ENCODE peak calls at places on chromosomes 2 and 18, in eight cellular contexts. One of them, this sample, is unnamed.

GRCh38 chr2:238925816-238926215 is 77.9 kb downstream of the TWIST2 start:
- DNase-seq in T-helper 2 cell: no peak
- DNase-seq in posterior vena cava: peak
- DNase-seq in occipital lobe: no peak
- DNase-seq in GM19239: no peak
- DNase-seq in epithelial cell of esophagus: no peak
- DNase-seq in H4: no peak
- DNase-seq in Panc1: no peak
- DNase-seq in this sample: no peak

GRCh38 chr2:9832586-9832985 is 10.7 kb upstream of the TAF1B start:
- DNase-seq in T-helper 2 cell: no peak
- DNase-seq in posterior vena cava: no peak
- DNase-seq in occipital lobe: no peak
- DNase-seq in GM19239: no peak
- DNase-seq in epithelial cell of esophagus: peak
- DNase-seq in H4: no peak
- DNase-seq in Panc1: no peak
- DNase-seq in this sample: no peak

GRCh38 chr2:166516712-166517303 is 22.8 kb upstream of the SCN7A start:
- DNase-seq in T-helper 2 cell: no peak
- DNase-seq in posterior vena cava: no peak
- DNase-seq in occipital lobe: no peak
- DNase-seq in GM19239: no peak
- DNase-seq in epithelial cell of esophagus: peak
- DNase-seq in H4: peak
- DNase-seq in Panc1: no peak
- DNase-seq in this sample: peak

GRCh38 chr18:79687806-79688205 is 8.2 kb downstream of the CTDP1 start:
- DNase-seq in T-helper 2 cell: no peak
- DNase-seq in posterior vena cava: no peak
- DNase-seq in occipital lobe: no peak
- DNase-seq in GM19239: no peak
- DNase-seq in epithelial cell of esophagus: peak
- DNase-seq in H4: peak
- DNase-seq in Panc1: no peak
- DNase-seq in this sample: peak

GRCh38 chr2:95351080-95351915 is 51.2 kb upstream of the FAHD2A start:
- DNase-seq in T-helper 2 cell: no peak
- DNase-seq in posterior vena cava: peak
- DNase-seq in occipital lobe: no peak
- DNase-seq in GM19239: no peak
- DNase-seq in epithelial cell of esophagus: no peak
- DNase-seq in H4: no peak
- DNase-seq in Panc1: no peak
- DNase-seq in this sample: no peak

GRCh38 chr2:128058114-128058513 is 30.3 kb upstream of the SAP130 start:
- DNase-seq in T-helper 2 cell: no peak
- DNase-seq in posterior vena cava: no peak
- DNase-seq in occipital lobe: no peak
- DNase-seq in GM19239: no peak
- DNase-seq in epithelial cell of esophagus: no peak
- DNase-seq in H4: no peak
- DNase-seq in Panc1: no peak
- DNase-seq in this sample: no peak

GRCh38 chr2:230627806-230628724 is 84.6 kb upstream of the CAB39 start:
- DNase-seq in T-helper 2 cell: no peak
- DNase-seq in posterior vena cava: no peak
- DNase-seq in occipital lobe: no peak
- DNase-seq in GM19239: no peak
- DNase-seq in epithelial cell of esophagus: peak
- DNase-seq in H4: peak
- DNase-seq in Panc1: no peak
- DNase-seq in this sample: no peak

GRCh38 chr2:120942658-120943057 is 207.0 kb downstream of the GLI2 start:
- DNase-seq in T-helper 2 cell: no peak
- DNase-seq in posterior vena cava: no peak
- DNase-seq in occipital lobe: no peak
- DNase-seq in GM19239: no peak
- DNase-seq in epithelial cell of esophagus: no peak
- DNase-seq in H4: no peak
- DNase-seq in Panc1: no peak
- DNase-seq in this sample: no peak

GRCh38 chr2:146874260-146874658 is 970.6 kb upstream of the ACVR2A start:
- DNase-seq in T-helper 2 cell: no peak
- DNase-seq in posterior vena cava: no peak
- DNase-seq in occipital lobe: no peak
- DNase-seq in GM19239: no peak
- DNase-seq in epithelial cell of esophagus: peak
- DNase-seq in H4: peak
- DNase-seq in Panc1: no peak
- DNase-seq in this sample: peak

GRCh38 chr2:95029898-95030341 is 4.4 kb downstream of the MAL start:
- DNase-seq in T-helper 2 cell: no peak
- DNase-seq in posterior vena cava: no peak
- DNase-seq in occipital lobe: no peak
- DNase-seq in GM19239: no peak
- DNase-seq in epithelial cell of esophagus: no peak
- DNase-seq in H4: no peak
- DNase-seq in Panc1: no peak
- DNase-seq in this sample: peak

GRCh38 chr2:88329815-88330603 is 122.5 kb downstream of the FOXI3 start:
- DNase-seq in T-helper 2 cell: no peak
- DNase-seq in posterior vena cava: no peak
- DNase-seq in occipital lobe: no peak
- DNase-seq in GM19239: no peak
- DNase-seq in epithelial cell of esophagus: peak
- DNase-seq in H4: peak
- DNase-seq in Panc1: no peak
- DNase-seq in this sample: peak

GRCh38 chr2:204339212-204339715 is 206.0 kb upstream of the PARD3B start:
- DNase-seq in T-helper 2 cell: no peak
- DNase-seq in posterior vena cava: no peak
- DNase-seq in occipital lobe: no peak
- DNase-seq in GM19239: no peak
- DNase-seq in epithelial cell of esophagus: no peak
- DNase-seq in H4: no peak
- DNase-seq in Panc1: no peak
- DNase-seq in this sample: no peak

GRCh38 chr2:207983654-207984053 is 41.7 kb downstream of the PLEKHM3 start:
- DNase-seq in T-helper 2 cell: no peak
- DNase-seq in posterior vena cava: no peak
- DNase-seq in occipital lobe: no peak
- DNase-seq in GM19239: no peak
- DNase-seq in epithelial cell of esophagus: no peak
- DNase-seq in H4: no peak
- DNase-seq in Panc1: no peak
- DNase-seq in this sample: no peak

GRCh38 chr2:41937921-41938708 is 109.7 kb upstream of the PKDCC start:
- DNase-seq in T-helper 2 cell: no peak
- DNase-seq in posterior vena cava: no peak
- DNase-seq in occipital lobe: no peak
- DNase-seq in GM19239: no peak
- DNase-seq in epithelial cell of esophagus: no peak
- DNase-seq in H4: no peak
- DNase-seq in Panc1: no peak
- DNase-seq in this sample: no peak

GRCh38 chr2:200483729-200484198 is 26.1 kb downstream of the KCTD18 start:
- DNase-seq in T-helper 2 cell: no peak
- DNase-seq in posterior vena cava: no peak
- DNase-seq in occipital lobe: no peak
- DNase-seq in GM19239: no peak
- DNase-seq in epithelial cell of esophagus: peak
- DNase-seq in H4: peak
- DNase-seq in Panc1: peak
- DNase-seq in this sample: peak

GRCh38 chr2:222690564-222691200 is 19.2 kb downstream of the MOGAT1 start:
- DNase-seq in T-helper 2 cell: peak
- DNase-seq in posterior vena cava: peak
- DNase-seq in occipital lobe: peak
- DNase-seq in GM19239: peak
- DNase-seq in epithelial cell of esophagus: peak
- DNase-seq in H4: peak
- DNase-seq in Panc1: peak
- DNase-seq in this sample: peak

GRCh38 chr2:17124575-17125318 is 393.5 kb downstream of the RAD51AP2 start:
- DNase-seq in T-helper 2 cell: no peak
- DNase-seq in posterior vena cava: no peak
- DNase-seq in occipital lobe: no peak
- DNase-seq in GM19239: no peak
- DNase-seq in epithelial cell of esophagus: no peak
- DNase-seq in H4: no peak
- DNase-seq in Panc1: no peak
- DNase-seq in this sample: no peak

GRCh38 chr18:62790836-62791772 is 75.8 kb downstream of the PHLPP1 start:
- DNase-seq in T-helper 2 cell: no peak
- DNase-seq in posterior vena cava: no peak
- DNase-seq in occipital lobe: no peak
- DNase-seq in GM19239: no peak
- DNase-seq in epithelial cell of esophagus: no peak
- DNase-seq in H4: no peak
- DNase-seq in Panc1: no peak
- DNase-seq in this sample: no peak

GRCh38 chr2:96157649-96158553 is 12.7 kb upstream of the DUSP2 start:
- DNase-seq in T-helper 2 cell: peak
- DNase-seq in posterior vena cava: peak
- DNase-seq in occipital lobe: no peak
- DNase-seq in GM19239: peak
- DNase-seq in epithelial cell of esophagus: no peak
- DNase-seq in H4: no peak
- DNase-seq in Panc1: no peak
- DNase-seq in this sample: no peak

GRCh38 chr18:13427354-13427753 is 208.8 kb downstream of the LDLRAD4 start:
- DNase-seq in T-helper 2 cell: no peak
- DNase-seq in posterior vena cava: no peak
- DNase-seq in occipital lobe: no peak
- DNase-seq in GM19239: no peak
- DNase-seq in epithelial cell of esophagus: no peak
- DNase-seq in H4: no peak
- DNase-seq in Panc1: no peak
- DNase-seq in this sample: no peak

GRCh38 chr2:106561356-106561755 is 74.2 kb downstream of the CD8B2 start:
- DNase-seq in T-helper 2 cell: no peak
- DNase-seq in posterior vena cava: no peak
- DNase-seq in occipital lobe: no peak
- DNase-seq in GM19239: no peak
- DNase-seq in epithelial cell of esophagus: no peak
- DNase-seq in H4: no peak
- DNase-seq in Panc1: no peak
- DNase-seq in this sample: no peak

GRCh38 chr2:155714983-155715382 is 617.5 kb downstream of the NR4A2 start:
- DNase-seq in T-helper 2 cell: no peak
- DNase-seq in posterior vena cava: no peak
- DNase-seq in occipital lobe: no peak
- DNase-seq in GM19239: no peak
- DNase-seq in epithelial cell of esophagus: no peak
- DNase-seq in H4: no peak
- DNase-seq in Panc1: no peak
- DNase-seq in this sample: no peak

GRCh38 chr2:157150747-157151146 is 106.8 kb upstream of the GALNT5 start:
- DNase-seq in T-helper 2 cell: no peak
- DNase-seq in posterior vena cava: no peak
- DNase-seq in occipital lobe: no peak
- DNase-seq in GM19239: peak
- DNase-seq in epithelial cell of esophagus: no peak
- DNase-seq in H4: no peak
- DNase-seq in Panc1: no peak
- DNase-seq in this sample: peak

GRCh38 chr2:37585295-37585908 is 86.0 kb downstream of the CDC42EP3 start:
- DNase-seq in T-helper 2 cell: no peak
- DNase-seq in posterior vena cava: no peak
- DNase-seq in occipital lobe: no peak
- DNase-seq in GM19239: no peak
- DNase-seq in epithelial cell of esophagus: peak
- DNase-seq in H4: peak
- DNase-seq in Panc1: no peak
- DNase-seq in this sample: peak

GRCh38 chr2:95309599-95309998 is 12.5 kb downstream of the KCNIP3 start:
- DNase-seq in T-helper 2 cell: no peak
- DNase-seq in posterior vena cava: no peak
- DNase-seq in occipital lobe: no peak
- DNase-seq in GM19239: no peak
- DNase-seq in epithelial cell of esophagus: no peak
- DNase-seq in H4: no peak
- DNase-seq in Panc1: no peak
- DNase-seq in this sample: peak

GRCh38 chr18:39318462-39318861 is 1752.9 kb upstream of the CELF4 start:
- DNase-seq in T-helper 2 cell: no peak
- DNase-seq in posterior vena cava: no peak
- DNase-seq in occipital lobe: no peak
- DNase-seq in GM19239: no peak
- DNase-seq in epithelial cell of esophagus: peak
- DNase-seq in H4: no peak
- DNase-seq in Panc1: no peak
- DNase-seq in this sample: no peak

GRCh38 chr2:63591566-63592175 is 2.9 kb downstream of the MDH1 start:
- DNase-seq in T-helper 2 cell: no peak
- DNase-seq in posterior vena cava: no peak
- DNase-seq in occipital lobe: no peak
- DNase-seq in GM19239: no peak
- DNase-seq in epithelial cell of esophagus: no peak
- DNase-seq in H4: no peak
- DNase-seq in Panc1: no peak
- DNase-seq in this sample: no peak

GRCh38 chr2:44342854-44343253 is 18.4 kb downstream of the PREPL start:
- DNase-seq in T-helper 2 cell: no peak
- DNase-seq in posterior vena cava: no peak
- DNase-seq in occipital lobe: no peak
- DNase-seq in GM19239: no peak
- DNase-seq in epithelial cell of esophagus: peak
- DNase-seq in H4: peak
- DNase-seq in Panc1: no peak
- DNase-seq in this sample: peak

GRCh38 chr2:74383254-74383653 is 3.1 kb upstream of the DCTN1 start:
- DNase-seq in T-helper 2 cell: no peak
- DNase-seq in posterior vena cava: no peak
- DNase-seq in occipital lobe: no peak
- DNase-seq in GM19239: no peak
- DNase-seq in epithelial cell of esophagus: no peak
- DNase-seq in H4: no peak
- DNase-seq in Panc1: no peak
- DNase-seq in this sample: peak

GRCh38 chr2:240920783-240921231 is 14.7 kb downstream of the CROCC2 start:
- DNase-seq in T-helper 2 cell: no peak
- DNase-seq in posterior vena cava: peak
- DNase-seq in occipital lobe: no peak
- DNase-seq in GM19239: no peak
- DNase-seq in epithelial cell of esophagus: no peak
- DNase-seq in H4: no peak
- DNase-seq in Panc1: no peak
- DNase-seq in this sample: no peak

GRCh38 chr18:61817086-61817485 is 75.7 kb downstream of the RNF152 start:
- DNase-seq in T-helper 2 cell: no peak
- DNase-seq in posterior vena cava: no peak
- DNase-seq in occipital lobe: no peak
- DNase-seq in GM19239: no peak
- DNase-seq in epithelial cell of esophagus: no peak
- DNase-seq in H4: no peak
- DNase-seq in Panc1: no peak
- DNase-seq in this sample: no peak

GRCh38 chr2:233184669-233185068 is 66.8 kb upstream of the ATG16L1 start:
- DNase-seq in T-helper 2 cell: no peak
- DNase-seq in posterior vena cava: peak
- DNase-seq in occipital lobe: no peak
- DNase-seq in GM19239: no peak
- DNase-seq in epithelial cell of esophagus: no peak
- DNase-seq in H4: no peak
- DNase-seq in Panc1: no peak
- DNase-seq in this sample: no peak

GRCh38 chr2:28546242-28546641 is 50.4 kb downstream of the PLB1 start:
- DNase-seq in T-helper 2 cell: no peak
- DNase-seq in posterior vena cava: peak
- DNase-seq in occipital lobe: no peak
- DNase-seq in GM19239: no peak
- DNase-seq in epithelial cell of esophagus: no peak
- DNase-seq in H4: no peak
- DNase-seq in Panc1: no peak
- DNase-seq in this sample: no peak

GRCh38 chr18:11529081-11529480 is 80.3 kb upstream of the SLC35G4 start:
- DNase-seq in T-helper 2 cell: no peak
- DNase-seq in posterior vena cava: no peak
- DNase-seq in occipital lobe: no peak
- DNase-seq in GM19239: no peak
- DNase-seq in epithelial cell of esophagus: no peak
- DNase-seq in H4: no peak
- DNase-seq in Panc1: no peak
- DNase-seq in this sample: no peak